ENCODE peak calls at places on chromosome 17, in ten cellular contexts. One of them, this sample, is unnamed.

GRCh38 chr17:63358111-63358839 is 87.8 kb downstream of the CYB561 start:
- DNase-seq in CD8-positive, alpha-beta memory T cell: no peak
- DNase-seq in stimulated activated CD4-positive, alpha-beta T cell treated with anti-CD3 and anti-CD28 coated beads, Interleukin-1b, Interleukin-23, amount 100 ng/mL, for 24 hours: no peak
- DNase-seq in GM18507: no peak
- DNase-seq in HFFc6: peak
- DNase-seq in NCI-H510A treated with DMSO at 0.1 percent for 48 hours: no peak
- DNase-seq in PC-9: no peak
- DNase-seq in head of caudate nucleus: no peak
- DNase-seq in NCI-H146: no peak
- DNase-seq in sciatic nerve: no peak
- DNase-seq in this sample: no peak

GRCh38 chr17:37742762-37743611 is 1.9 kb downstream of the HNF1B start:
- DNase-seq in sciatic nerve: no peak
- DNase-seq in GM18507: no peak
- DNase-seq in CD8-positive, alpha-beta memory T cell: no peak
- DNase-seq in PC-9: no peak
- DNase-seq in HFFc6: no peak
- DNase-seq in head of caudate nucleus: no peak
- DNase-seq in stimulated activated CD4-positive, alpha-beta T cell treated with anti-CD3 and anti-CD28 coated beads, Interleukin-1b, Interleukin-23, amount 100 ng/mL, for 24 hours: no peak
- DNase-seq in NCI-H146: no peak
- DNase-seq in NCI-H510A treated with DMSO at 0.1 percent for 48 hours: no peak
- DNase-seq in this sample: no peak

GRCh38 chr17:38569701-38570512 is 35.8 kb downstream of the SRCIN1 start:
- DNase-seq in CD8-positive, alpha-beta memory T cell: no peak
- DNase-seq in HFFc6: no peak
- DNase-seq in head of caudate nucleus: peak
- DNase-seq in PC-9: no peak
- DNase-seq in NCI-H146: no peak
- DNase-seq in stimulated activated CD4-positive, alpha-beta T cell treated with anti-CD3 and anti-CD28 coated beads, Interleukin-1b, Interleukin-23, amount 100 ng/mL, for 24 hours: no peak
- DNase-seq in GM18507: no peak
- DNase-seq in NCI-H510A treated with DMSO at 0.1 percent for 48 hours: no peak
- DNase-seq in sciatic nerve: no peak
- DNase-seq in this sample: no peak

GRCh38 chr17:63151981-63152523 is 186.0 kb downstream of the TANC2 start:
- DNase-seq in PC-9: no peak
- DNase-seq in stimulated activated CD4-positive, alpha-beta T cell treated with anti-CD3 and anti-CD28 coated beads, Interleukin-1b, Interleukin-23, amount 100 ng/mL, for 24 hours: no peak
- DNase-seq in CD8-positive, alpha-beta memory T cell: no peak
- DNase-seq in GM18507: no peak
- DNase-seq in NCI-H510A treated with DMSO at 0.1 percent for 48 hours: no peak
- DNase-seq in HFFc6: peak
- DNase-seq in NCI-H146: no peak
- DNase-seq in head of caudate nucleus: no peak
- DNase-seq in sciatic nerve: no peak
- DNase-seq in this sample: no peak

GRCh38 chr17:50177476-50177875 is 11.7 kb downstream of the SGCA start:
- DNase-seq in GM18507: no peak
- DNase-seq in CD8-positive, alpha-beta memory T cell: no peak
- DNase-seq in HFFc6: peak
- DNase-seq in sciatic nerve: no peak
- DNase-seq in stimulated activated CD4-positive, alpha-beta T cell treated with anti-CD3 and anti-CD28 coated beads, Interleukin-1b, Interleukin-23, amount 100 ng/mL, for 24 hours: no peak
- DNase-seq in head of caudate nucleus: no peak
- DNase-seq in NCI-H146: no peak
- DNase-seq in NCI-H510A treated with DMSO at 0.1 percent for 48 hours: no peak
- DNase-seq in PC-9: no peak
- DNase-seq in this sample: no peak

GRCh38 chr17:68955181-68955841 is at the start of gene ABCA8:
- DNase-seq in HFFc6: no peak
- DNase-seq in sciatic nerve: peak
- DNase-seq in PC-9: no peak
- DNase-seq in GM18507: no peak
- DNase-seq in NCI-H146: no peak
- DNase-seq in head of caudate nucleus: peak
- DNase-seq in stimulated activated CD4-positive, alpha-beta T cell treated with anti-CD3 and anti-CD28 coated beads, Interleukin-1b, Interleukin-23, amount 100 ng/mL, for 24 hours: no peak
- DNase-seq in NCI-H510A treated with DMSO at 0.1 percent for 48 hours: no peak
- DNase-seq in CD8-positive, alpha-beta memory T cell: no peak
- DNase-seq in this sample: no peak

GRCh38 chr17:54353789-54354525 is 531.2 kb downstream of the KIF2B start:
- DNase-seq in head of caudate nucleus: no peak
- DNase-seq in NCI-H510A treated with DMSO at 0.1 percent for 48 hours: no peak
- DNase-seq in GM18507: no peak
- DNase-seq in PC-9: no peak
- DNase-seq in sciatic nerve: no peak
- DNase-seq in NCI-H146: no peak
- DNase-seq in HFFc6: no peak
- DNase-seq in stimulated activated CD4-positive, alpha-beta T cell treated with anti-CD3 and anti-CD28 coated beads, Interleukin-1b, Interleukin-23, amount 100 ng/mL, for 24 hours: no peak
- DNase-seq in CD8-positive, alpha-beta memory T cell: no peak
- DNase-seq in this sample: no peak

GRCh38 chr17:71521724-71522123 is 599.1 kb upstream of the SOX9 start:
- DNase-seq in stimulated activated CD4-positive, alpha-beta T cell treated with anti-CD3 and anti-CD28 coated beads, Interleukin-1b, Interleukin-23, amount 100 ng/mL, for 24 hours: no peak
- DNase-seq in sciatic nerve: no peak
- DNase-seq in CD8-positive, alpha-beta memory T cell: no peak
- DNase-seq in GM18507: no peak
- DNase-seq in head of caudate nucleus: no peak
- DNase-seq in NCI-H146: no peak
- DNase-seq in NCI-H510A treated with DMSO at 0.1 percent for 48 hours: no peak
- DNase-seq in PC-9: no peak
- DNase-seq in HFFc6: no peak
- DNase-seq in this sample: no peak

GRCh38 chr17:3197219-3197618 is at the start of gene OR1A2:
- DNase-seq in GM18507: no peak
- DNase-seq in PC-9: no peak
- DNase-seq in CD8-positive, alpha-beta memory T cell: no peak
- DNase-seq in NCI-H510A treated with DMSO at 0.1 percent for 48 hours: no peak
- DNase-seq in HFFc6: no peak
- DNase-seq in stimulated activated CD4-positive, alpha-beta T cell treated with anti-CD3 and anti-CD28 coated beads, Interleukin-1b, Interleukin-23, amount 100 ng/mL, for 24 hours: no peak
- DNase-seq in head of caudate nucleus: no peak
- DNase-seq in sciatic nerve: no peak
- DNase-seq in NCI-H146: no peak
- DNase-seq in this sample: no peak

GRCh38 chr17:8326591-8327583 is 12.8 kb upstream of the ODF4 start:
- DNase-seq in CD8-positive, alpha-beta memory T cell: peak
- DNase-seq in sciatic nerve: peak
- DNase-seq in NCI-H146: peak
- DNase-seq in NCI-H510A treated with DMSO at 0.1 percent for 48 hours: no peak
- DNase-seq in GM18507: no peak
- DNase-seq in PC-9: no peak
- DNase-seq in head of caudate nucleus: peak
- DNase-seq in HFFc6: no peak
- DNase-seq in stimulated activated CD4-positive, alpha-beta T cell treated with anti-CD3 and anti-CD28 coated beads, Interleukin-1b, Interleukin-23, amount 100 ng/mL, for 24 hours: peak
- DNase-seq in this sample: peak

GRCh38 chr17:27203241-27203640 is 90.7 kb upstream of the WSB1 start:
- DNase-seq in NCI-H510A treated with DMSO at 0.1 percent for 48 hours: no peak
- DNase-seq in PC-9: no peak
- DNase-seq in head of caudate nucleus: peak
- DNase-seq in stimulated activated CD4-positive, alpha-beta T cell treated with anti-CD3 and anti-CD28 coated beads, Interleukin-1b, Interleukin-23, amount 100 ng/mL, for 24 hours: no peak
- DNase-seq in NCI-H146: no peak
- DNase-seq in HFFc6: no peak
- DNase-seq in GM18507: no peak
- DNase-seq in CD8-positive, alpha-beta memory T cell: no peak
- DNase-seq in sciatic nerve: no peak
- DNase-seq in this sample: no peak

GRCh38 chr17:61401280-61402072 is 1.8 kb downstream of the TBX2 start:
- DNase-seq in GM18507: no peak
- DNase-seq in NCI-H510A treated with DMSO at 0.1 percent for 48 hours: peak
- DNase-seq in NCI-H146: no peak
- DNase-seq in stimulated activated CD4-positive, alpha-beta T cell treated with anti-CD3 and anti-CD28 coated beads, Interleukin-1b, Interleukin-23, amount 100 ng/mL, for 24 hours: no peak
- DNase-seq in CD8-positive, alpha-beta memory T cell: no peak
- DNase-seq in head of caudate nucleus: no peak
- DNase-seq in HFFc6: no peak
- DNase-seq in sciatic nerve: peak
- DNase-seq in PC-9: no peak
- DNase-seq in this sample: no peak

GRCh38 chr17:3826191-3826590 is 19.9 kb downstream of the NCBP3 start:
- DNase-seq in NCI-H510A treated with DMSO at 0.1 percent for 48 hours: no peak
- DNase-seq in CD8-positive, alpha-beta memory T cell: no peak
- DNase-seq in stimulated activated CD4-positive, alpha-beta T cell treated with anti-CD3 and anti-CD28 coated beads, Interleukin-1b, Interleukin-23, amount 100 ng/mL, for 24 hours: no peak
- DNase-seq in HFFc6: peak
- DNase-seq in NCI-H146: no peak
- DNase-seq in sciatic nerve: no peak
- DNase-seq in PC-9: no peak
- DNase-seq in head of caudate nucleus: no peak
- DNase-seq in GM18507: no peak
- DNase-seq in this sample: no peak

GRCh38 chr17:1709403-1709891 is 730 bp downstream of the TLCD2 start:
- DNase-seq in head of caudate nucleus: no peak
- DNase-seq in NCI-H510A treated with DMSO at 0.1 percent for 48 hours: no peak
- DNase-seq in PC-9: no peak
- DNase-seq in NCI-H146: no peak
- DNase-seq in stimulated activated CD4-positive, alpha-beta T cell treated with anti-CD3 and anti-CD28 coated beads, Interleukin-1b, Interleukin-23, amount 100 ng/mL, for 24 hours: no peak
- DNase-seq in GM18507: no peak
- DNase-seq in HFFc6: peak
- DNase-seq in CD8-positive, alpha-beta memory T cell: no peak
- DNase-seq in sciatic nerve: no peak
- DNase-seq in this sample: no peak

GRCh38 chr17:82419471-82419995 is 1.1 kb upstream of the OGFOD3 start:
- DNase-seq in NCI-H510A treated with DMSO at 0.1 percent for 48 hours: no peak
- DNase-seq in head of caudate nucleus: no peak
- DNase-seq in NCI-H146: no peak
- DNase-seq in sciatic nerve: no peak
- DNase-seq in stimulated activated CD4-positive, alpha-beta T cell treated with anti-CD3 and anti-CD28 coated beads, Interleukin-1b, Interleukin-23, amount 100 ng/mL, for 24 hours: no peak
- DNase-seq in GM18507: no peak
- DNase-seq in PC-9: no peak
- DNase-seq in HFFc6: no peak
- DNase-seq in CD8-positive, alpha-beta memory T cell: no peak
- DNase-seq in this sample: no peak

GRCh38 chr17:83036666-83037065 is 42.7 kb upstream of the METRNL start:
- DNase-seq in NCI-H510A treated with DMSO at 0.1 percent for 48 hours: no peak
- DNase-seq in NCI-H146: no peak
- DNase-seq in GM18507: no peak
- DNase-seq in PC-9: no peak
- DNase-seq in head of caudate nucleus: no peak
- DNase-seq in stimulated activated CD4-positive, alpha-beta T cell treated with anti-CD3 and anti-CD28 coated beads, Interleukin-1b, Interleukin-23, amount 100 ng/mL, for 24 hours: no peak
- DNase-seq in sciatic nerve: peak
- DNase-seq in CD8-positive, alpha-beta memory T cell: no peak
- DNase-seq in HFFc6: no peak
- DNase-seq in this sample: peak

GRCh38 chr17:44102845-44103622 is 20.4 kb downstream of the HDAC5 start:
- DNase-seq in stimulated activated CD4-positive, alpha-beta T cell treated with anti-CD3 and anti-CD28 coated beads, Interleukin-1b, Interleukin-23, amount 100 ng/mL, for 24 hours: no peak
- DNase-seq in HFFc6: no peak
- DNase-seq in NCI-H510A treated with DMSO at 0.1 percent for 48 hours: no peak
- DNase-seq in sciatic nerve: no peak
- DNase-seq in CD8-positive, alpha-beta memory T cell: no peak
- DNase-seq in NCI-H146: no peak
- DNase-seq in head of caudate nucleus: no peak
- DNase-seq in PC-9: peak
- DNase-seq in GM18507: no peak
- DNase-seq in this sample: no peak

GRCh38 chr17:9669551-9670008 is 24.3 kb downstream of the USP43 start:
- DNase-seq in head of caudate nucleus: no peak
- DNase-seq in stimulated activated CD4-positive, alpha-beta T cell treated with anti-CD3 and anti-CD28 coated beads, Interleukin-1b, Interleukin-23, amount 100 ng/mL, for 24 hours: no peak
- DNase-seq in PC-9: peak
- DNase-seq in GM18507: no peak
- DNase-seq in sciatic nerve: no peak
- DNase-seq in HFFc6: no peak
- DNase-seq in NCI-H510A treated with DMSO at 0.1 percent for 48 hours: no peak
- DNase-seq in CD8-positive, alpha-beta memory T cell: no peak
- DNase-seq in NCI-H146: no peak
- DNase-seq in this sample: peak

GRCh38 chr17:40884708-40885512 is at the start of gene KRT20:
- DNase-seq in GM18507: no peak
- DNase-seq in NCI-H510A treated with DMSO at 0.1 percent for 48 hours: no peak
- DNase-seq in CD8-positive, alpha-beta memory T cell: no peak
- DNase-seq in head of caudate nucleus: no peak
- DNase-seq in stimulated activated CD4-positive, alpha-beta T cell treated with anti-CD3 and anti-CD28 coated beads, Interleukin-1b, Interleukin-23, amount 100 ng/mL, for 24 hours: no peak
- DNase-seq in NCI-H146: no peak
- DNase-seq in HFFc6: no peak
- DNase-seq in sciatic nerve: no peak
- DNase-seq in PC-9: no peak
- DNase-seq in this sample: no peak

GRCh38 chr17:44363613-44364159 is at the start of gene FAM171A2:
- DNase-seq in HFFc6: no peak
- DNase-seq in sciatic nerve: peak
- DNase-seq in NCI-H510A treated with DMSO at 0.1 percent for 48 hours: peak
- DNase-seq in stimulated activated CD4-positive, alpha-beta T cell treated with anti-CD3 and anti-CD28 coated beads, Interleukin-1b, Interleukin-23, amount 100 ng/mL, for 24 hours: peak
- DNase-seq in PC-9: no peak
- DNase-seq in GM18507: peak
- DNase-seq in head of caudate nucleus: peak
- DNase-seq in CD8-positive, alpha-beta memory T cell: peak
- DNase-seq in NCI-H146: peak
- DNase-seq in this sample: peak

GRCh38 chr17:63926164-63926563 is 6.0 kb downstream of the CD79B start:
- DNase-seq in stimulated activated CD4-positive, alpha-beta T cell treated with anti-CD3 and anti-CD28 coated beads, Interleukin-1b, Interleukin-23, amount 100 ng/mL, for 24 hours: no peak
- DNase-seq in sciatic nerve: no peak
- DNase-seq in NCI-H146: no peak
- DNase-seq in NCI-H510A treated with DMSO at 0.1 percent for 48 hours: no peak
- DNase-seq in HFFc6: no peak
- DNase-seq in GM18507: no peak
- DNase-seq in PC-9: no peak
- DNase-seq in head of caudate nucleus: no peak
- DNase-seq in CD8-positive, alpha-beta memory T cell: no peak
- DNase-seq in this sample: no peak

GRCh38 chr17:32958418-32958817 is 30.5 kb downstream of the TMEM98 start:
- DNase-seq in sciatic nerve: no peak
- DNase-seq in HFFc6: peak
- DNase-seq in NCI-H146: no peak
- DNase-seq in PC-9: no peak
- DNase-seq in stimulated activated CD4-positive, alpha-beta T cell treated with anti-CD3 and anti-CD28 coated beads, Interleukin-1b, Interleukin-23, amount 100 ng/mL, for 24 hours: no peak
- DNase-seq in NCI-H510A treated with DMSO at 0.1 percent for 48 hours: no peak
- DNase-seq in CD8-positive, alpha-beta memory T cell: no peak
- DNase-seq in head of caudate nucleus: no peak
- DNase-seq in GM18507: no peak
- DNase-seq in this sample: no peak

GRCh38 chr17:78474631-78475146 is 96.2 kb downstream of the PGS1 start:
- DNase-seq in GM18507: peak
- DNase-seq in PC-9: no peak
- DNase-seq in head of caudate nucleus: no peak
- DNase-seq in NCI-H146: no peak
- DNase-seq in stimulated activated CD4-positive, alpha-beta T cell treated with anti-CD3 and anti-CD28 coated beads, Interleukin-1b, Interleukin-23, amount 100 ng/mL, for 24 hours: no peak
- DNase-seq in NCI-H510A treated with DMSO at 0.1 percent for 48 hours: no peak
- DNase-seq in HFFc6: no peak
- DNase-seq in CD8-positive, alpha-beta memory T cell: peak
- DNase-seq in sciatic nerve: no peak
- DNase-seq in this sample: no peak

GRCh38 chr17:21124096-21124495 is 2.7 kb upstream of the DHRS7B start:
- DNase-seq in PC-9: no peak
- DNase-seq in CD8-positive, alpha-beta memory T cell: no peak
- DNase-seq in sciatic nerve: no peak
- DNase-seq in stimulated activated CD4-positive, alpha-beta T cell treated with anti-CD3 and anti-CD28 coated beads, Interleukin-1b, Interleukin-23, amount 100 ng/mL, for 24 hours: no peak
- DNase-seq in GM18507: no peak
- DNase-seq in NCI-H146: no peak
- DNase-seq in NCI-H510A treated with DMSO at 0.1 percent for 48 hours: no peak
- DNase-seq in HFFc6: no peak
- DNase-seq in head of caudate nucleus: no peak
- DNase-seq in this sample: no peak

GRCh38 chr17:70420876-70421445 is 251.6 kb downstream of the KCNJ2 start:
- DNase-seq in CD8-positive, alpha-beta memory T cell: no peak
- DNase-seq in HFFc6: no peak
- DNase-seq in stimulated activated CD4-positive, alpha-beta T cell treated with anti-CD3 and anti-CD28 coated beads, Interleukin-1b, Interleukin-23, amount 100 ng/mL, for 24 hours: no peak
- DNase-seq in GM18507: no peak
- DNase-seq in head of caudate nucleus: no peak
- DNase-seq in NCI-H510A treated with DMSO at 0.1 percent for 48 hours: no peak
- DNase-seq in NCI-H146: no peak
- DNase-seq in PC-9: peak
- DNase-seq in sciatic nerve: no peak
- DNase-seq in this sample: no peak

GRCh38 chr17:27633312-27634025 is 2.5 kb downstream of the LGALS9 start:
- DNase-seq in NCI-H146: no peak
- DNase-seq in sciatic nerve: no peak
- DNase-seq in GM18507: no peak
- DNase-seq in head of caudate nucleus: no peak
- DNase-seq in CD8-positive, alpha-beta memory T cell: no peak
- DNase-seq in HFFc6: no peak
- DNase-seq in NCI-H510A treated with DMSO at 0.1 percent for 48 hours: no peak
- DNase-seq in PC-9: no peak
- DNase-seq in stimulated activated CD4-positive, alpha-beta T cell treated with anti-CD3 and anti-CD28 coated beads, Interleukin-1b, Interleukin-23, amount 100 ng/mL, for 24 hours: no peak
- DNase-seq in this sample: no peak

GRCh38 chr17:19383681-19384470 is 3.1 kb downstream of the MFAP4 start:
- DNase-seq in sciatic nerve: peak
- DNase-seq in CD8-positive, alpha-beta memory T cell: no peak
- DNase-seq in NCI-H510A treated with DMSO at 0.1 percent for 48 hours: no peak
- DNase-seq in HFFc6: no peak
- DNase-seq in NCI-H146: no peak
- DNase-seq in head of caudate nucleus: no peak
- DNase-seq in PC-9: no peak
- DNase-seq in GM18507: no peak
- DNase-seq in stimulated activated CD4-positive, alpha-beta T cell treated with anti-CD3 and anti-CD28 coated beads, Interleukin-1b, Interleukin-23, amount 100 ng/mL, for 24 hours: no peak
- DNase-seq in this sample: no peak

GRCh38 chr17:76493505-76494167 is 7.6 kb downstream of the RHBDF2 start:
- DNase-seq in GM18507: no peak
- DNase-seq in stimulated activated CD4-positive, alpha-beta T cell treated with anti-CD3 and anti-CD28 coated beads, Interleukin-1b, Interleukin-23, amount 100 ng/mL, for 24 hours: no peak
- DNase-seq in PC-9: no peak
- DNase-seq in sciatic nerve: no peak
- DNase-seq in head of caudate nucleus: no peak
- DNase-seq in NCI-H510A treated with DMSO at 0.1 percent for 48 hours: no peak
- DNase-seq in NCI-H146: no peak
- DNase-seq in HFFc6: no peak
- DNase-seq in CD8-positive, alpha-beta memory T cell: peak
- DNase-seq in this sample: no peak

This sample was measured in upper lobe of right lung.